ENCODE peak calls at places on chromosomes 6 and 20, in six cellular contexts. One of them, this sample, is unnamed. For H3K4me1, the result is how much of the 10 kb centered on the place peaks cover.

GRCh38 chr6:106373502-106374239 is 13.2 kb downstream of the CRYBG1 start:
- DNase-seq in HCT116: no peak
- DNase-seq in K562: no peak
- DNase-seq in HepG2: no peak
- DNase-seq in GM12878: no peak
- DNase-seq in H1: no peak
- DNase-seq in this sample: no peak

GRCh38 chr6:136669299-136669699 is 119.1 kb upstream of the MAP7 start:
- DNase-seq in HCT116: no peak
- DNase-seq in K562: peak
- DNase-seq in HepG2: peak
- DNase-seq in GM12878: no peak
- DNase-seq in H1: no peak
- DNase-seq in this sample: no peak

GRCh38 chr6:101396552-101397173 is 3.2 kb downstream of the GRIK2 start:
- DNase-seq in HCT116: no peak
- DNase-seq in K562: peak
- DNase-seq in HepG2: peak
- DNase-seq in GM12878: no peak
- DNase-seq in H1: peak
- DNase-seq in this sample: no peak

GRCh38 chr6:160949531-160949930 is 42.0 kb upstream of the MAP3K4 start:
- DNase-seq in HCT116: no peak
- DNase-seq in K562: no peak
- DNase-seq in HepG2: no peak
- DNase-seq in GM12878: no peak
- DNase-seq in H1: no peak
- DNase-seq in this sample: no peak

GRCh38 chr6:150269857-150270223 is 99.0 kb upstream of the IYD start:
- DNase-seq in HCT116: peak
- DNase-seq in K562: peak
- DNase-seq in HepG2: peak
- DNase-seq in GM12878: no peak
- DNase-seq in H1: no peak
- DNase-seq in this sample: no peak

GRCh38 chr6:2196079-2196679 is 49.2 kb downstream of the GMDS start:
- DNase-seq in HCT116: peak
- DNase-seq in K562: peak
- DNase-seq in HepG2: peak
- DNase-seq in GM12878: peak
- DNase-seq in H1: no peak
- DNase-seq in this sample: peak

GRCh38 chr20:57250607-57251343 is 15.7 kb downstream of the BMP7 start:
- DNase-seq in HCT116: no peak
- DNase-seq in K562: no peak
- DNase-seq in HepG2: no peak
- DNase-seq in GM12878: no peak
- DNase-seq in H1: no peak
- DNase-seq in this sample: no peak

GRCh38 chr6:148598690-148599089 is 148.1 kb upstream of the UST start:
- DNase-seq in HCT116: no peak
- DNase-seq in K562: no peak
- DNase-seq in HepG2: no peak
- DNase-seq in GM12878: no peak
- DNase-seq in H1: no peak
- DNase-seq in this sample: no peak

GRCh38 chr6:30696432-30696831 is 5.6 kb upstream of the NRM start:
- DNase-seq in HCT116: no peak
- DNase-seq in K562: no peak
- DNase-seq in HepG2: no peak
- DNase-seq in GM12878: no peak
- DNase-seq in H1: no peak
- DNase-seq in this sample: no peak

GRCh38 chr20:62588458-62589149 is 53.7 kb upstream of the SLCO4A1 start:
- DNase-seq in HCT116: no peak
- DNase-seq in K562: no peak
- DNase-seq in HepG2: no peak
- DNase-seq in GM12878: no peak
- DNase-seq in H1: no peak
- DNase-seq in this sample: no peak

GRCh38 chr20:8601542-8601912 is 467.4 kb upstream of the PLCB4 start:
- DNase-seq in HCT116: no peak
- DNase-seq in K562: no peak
- DNase-seq in HepG2: no peak
- DNase-seq in GM12878: peak
- DNase-seq in H1: no peak
- DNase-seq in this sample: no peak

GRCh38 chr6:16136536-16137450 is 7.9 kb downstream of the MYLIP start:
- DNase-seq in HCT116: peak
- DNase-seq in K562: no peak
- DNase-seq in HepG2: no peak
- DNase-seq in GM12878: no peak
- DNase-seq in H1: no peak
- DNase-seq in this sample: no peak

GRCh38 chr6:159117031-159117430 is 52.2 kb upstream of the FNDC1 start:
- DNase-seq in HCT116: no peak
- DNase-seq in K562: no peak
- DNase-seq in HepG2: no peak
- DNase-seq in GM12878: no peak
- DNase-seq in H1: no peak
- DNase-seq in this sample: no peak

GRCh38 chr6:46635462-46635861 is 17.2 kb downstream of the CYP39A1 start:
- DNase-seq in HCT116: no peak
- DNase-seq in K562: no peak
- DNase-seq in HepG2: no peak
- DNase-seq in GM12878: no peak
- DNase-seq in H1: no peak
- DNase-seq in this sample: no peak

GRCh38 chr6:43873806-43874714 is 104.0 kb downstream of the VEGFA start:
- DNase-seq in HCT116: no peak
- DNase-seq in K562: no peak
- DNase-seq in HepG2: peak
- DNase-seq in GM12878: no peak
- DNase-seq in H1: no peak
- DNase-seq in this sample: no peak

GRCh38 chr20:34472246-34472925 is 43.8 kb upstream of the DYNLRB1 start:
- DNase-seq in HCT116: peak
- DNase-seq in K562: peak
- DNase-seq in HepG2: no peak
- DNase-seq in GM12878: no peak
- DNase-seq in H1: no peak
- DNase-seq in this sample: no peak

GRCh38 chr6:82380566-82381185 is 17.1 kb downstream of the TPBG start:
- DNase-seq in HCT116: no peak
- DNase-seq in K562: no peak
- DNase-seq in HepG2: no peak
- DNase-seq in GM12878: no peak
- DNase-seq in H1: no peak
- DNase-seq in this sample: no peak

GRCh38 chr6:149895702-149896310 is 2.1 kb downstream of the RAET1E start:
- DNase-seq in HCT116: peak
- DNase-seq in K562: no peak
- DNase-seq in HepG2: no peak
- DNase-seq in GM12878: no peak
- DNase-seq in H1: no peak
- DNase-seq in this sample: no peak

GRCh38 chr6:99882151-99882702 is 111.8 kb downstream of the MCHR2 start:
- DNase-seq in HCT116: no peak
- DNase-seq in K562: no peak
- DNase-seq in HepG2: no peak
- DNase-seq in GM12878: no peak
- DNase-seq in H1: no peak
- DNase-seq in this sample: no peak

GRCh38 chr6:105991561-105992314 is 94.4 kb upstream of the PRDM1 start:
- DNase-seq in HCT116: no peak
- DNase-seq in K562: peak
- DNase-seq in HepG2: peak
- DNase-seq in GM12878: no peak
- DNase-seq in H1: peak
- DNase-seq in this sample: no peak

GRCh38 chr6:112690497-112691202 is 343.5 kb downstream of the RFPL4B start:
- DNase-seq in HCT116: no peak
- DNase-seq in K562: no peak
- DNase-seq in HepG2: no peak
- DNase-seq in GM12878: no peak
- DNase-seq in H1: no peak
- DNase-seq in this sample: no peak

DNA sequence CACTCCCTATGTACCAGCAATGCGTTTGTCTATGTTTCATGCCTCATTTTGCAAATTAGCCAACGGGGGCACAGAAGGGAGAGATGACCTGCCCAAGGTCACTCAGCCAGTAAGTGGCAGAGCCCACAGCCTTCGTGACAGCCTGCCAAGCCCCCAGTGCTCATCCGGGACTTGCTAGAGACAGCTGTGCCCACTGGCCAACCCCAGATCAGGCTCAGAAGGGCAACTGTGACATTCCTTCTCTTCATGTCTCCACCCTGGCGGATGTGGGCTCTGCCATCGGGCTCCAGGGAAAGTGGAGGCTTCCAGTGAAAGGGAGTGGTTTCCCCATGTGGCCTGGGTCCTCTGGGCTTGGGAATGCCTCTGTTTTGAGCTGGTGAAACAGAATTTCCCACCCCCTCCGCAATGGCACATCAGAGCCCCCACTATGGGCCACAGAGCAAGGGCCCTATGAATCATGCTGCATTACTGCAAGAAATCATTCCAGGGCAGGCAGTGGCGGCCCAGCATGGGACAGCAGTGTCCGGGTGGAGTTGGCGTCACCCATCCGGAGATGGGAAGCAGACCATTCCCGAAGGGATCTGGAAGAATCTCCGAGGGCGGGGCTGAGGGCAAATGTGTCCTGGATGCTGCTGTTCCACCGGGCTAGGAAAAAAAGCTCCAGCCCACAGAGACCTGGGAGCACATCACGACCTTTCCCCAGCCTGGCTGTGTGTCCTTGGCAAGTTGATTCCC is 9.1 kb downstream of the RSPO4 start:
- DNase-seq in HCT116: no peak
- DNase-seq in K562: no peak
- DNase-seq in HepG2: no peak
- DNase-seq in GM12878: no peak
- DNase-seq in H1: no peak
- DNase-seq in this sample: no peak
- TF ChIP-seq YY1 in HCT116: no peak
- TF ChIP-seq YY1 in K562: no peak
- TF ChIP-seq YY1 in HepG2: no peak
- TF ChIP-seq YY1 in GM12878: no peak
- TF ChIP-seq YY1 in H1: no peak
- TF ChIP-seq YY1 in this sample: no peak

DNA sequence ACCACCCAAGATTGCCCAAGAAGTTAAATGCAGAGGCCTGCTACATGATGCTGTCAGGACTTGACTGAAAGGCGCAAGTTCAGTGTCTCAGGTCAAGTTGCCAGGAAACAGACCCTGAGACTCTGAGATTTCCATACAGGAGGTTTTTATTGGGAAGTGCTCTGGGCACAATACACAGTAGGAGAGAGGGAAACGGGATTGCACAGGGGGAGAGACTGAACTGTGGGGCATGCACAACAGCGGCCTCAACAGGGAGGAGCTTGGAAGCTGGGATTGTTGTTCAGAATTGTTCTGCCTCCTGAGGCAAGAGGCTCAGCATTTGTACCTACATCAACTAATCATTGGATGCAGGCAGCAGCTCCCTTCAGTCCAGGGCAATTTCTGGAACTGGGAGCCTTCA is 6.7 kb downstream of the STX11 start:
- DNase-seq in HCT116: no peak
- DNase-seq in K562: no peak
- DNase-seq in HepG2: no peak
- DNase-seq in GM12878: no peak
- DNase-seq in H1: no peak
- DNase-seq in this sample: no peak
- H3K4me1 ChIP-seq in HCT116: under half
- H3K4me1 ChIP-seq in K562: under half
- H3K4me1 ChIP-seq in HepG2: under half
- H3K4me1 ChIP-seq in GM12878: under half
- H3K4me1 ChIP-seq in H1: under half
- H3K4me1 ChIP-seq in this sample: under half

GRCh38 chr6:10559492-10560150 is 38.5 kb downstream of the GCNT2 start:
- DNase-seq in HCT116: no peak
- DNase-seq in K562: no peak
- DNase-seq in HepG2: no peak
- DNase-seq in GM12878: no peak
- DNase-seq in H1: no peak
- DNase-seq in this sample: no peak
- TF ChIP-seq ZNF274 in HCT116: no peak
- TF ChIP-seq ZNF274 in K562: no peak
- TF ChIP-seq ZNF274 in HepG2: no peak
- TF ChIP-seq ZNF274 in GM12878: no peak
- TF ChIP-seq ZNF274 in H1: no peak
- TF ChIP-seq ZNF274 in this sample: no peak

DNA sequence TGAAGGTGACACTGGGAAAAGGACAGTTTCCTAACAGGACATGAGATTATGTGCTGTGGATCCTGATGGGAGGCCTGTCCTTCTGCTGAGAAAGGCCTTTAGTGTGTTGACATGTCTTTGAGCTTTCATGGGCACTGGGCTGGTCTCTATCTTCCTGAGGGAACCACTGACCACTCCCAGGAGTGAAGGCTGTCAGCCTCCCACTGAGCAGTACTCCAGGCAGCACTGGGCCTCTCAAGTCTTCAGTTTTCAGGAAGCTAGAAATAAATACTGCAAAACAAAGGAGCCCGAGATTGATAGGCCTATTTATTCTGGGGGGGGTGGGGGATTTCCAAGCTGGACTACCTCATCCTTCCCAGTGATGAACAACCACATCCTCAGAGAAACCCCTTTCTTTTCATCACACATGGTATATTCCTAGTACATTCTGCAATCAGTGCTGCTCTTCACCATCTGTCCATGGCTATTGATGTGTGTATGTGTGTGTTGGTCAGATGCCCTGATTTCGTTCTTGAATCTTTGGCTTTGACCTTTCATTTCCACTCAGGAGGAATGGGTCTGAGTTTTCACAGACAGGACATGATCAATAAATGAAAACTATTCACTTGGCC is 180.9 kb upstream of the SPTLC3 start:
- DNase-seq in HCT116: no peak
- DNase-seq in K562: no peak
- DNase-seq in HepG2: no peak
- DNase-seq in GM12878: no peak
- DNase-seq in H1: no peak
- DNase-seq in this sample: no peak
- TF ChIP-seq YY1 in HCT116: no peak
- TF ChIP-seq YY1 in K562: no peak
- TF ChIP-seq YY1 in HepG2: no peak
- TF ChIP-seq YY1 in GM12878: no peak
- TF ChIP-seq YY1 in H1: no peak
- TF ChIP-seq YY1 in this sample: no peak

This sample was measured in NT2/D1.